ENCODE peak calls at places on chromosomes 7 and 10, in four cellular contexts. One of them, this sample, is unnamed.

GRCh38 chr7:135959655-135960363 is 17.4 kb downstream of the MTPN start:
- DNase-seq in H9: no peak
- DNase-seq in IMR-90: no peak
- DNase-seq in H1: no peak
- DNase-seq in this sample: no peak

GRCh38 chr10:84063440-84063839 is 75.9 kb upstream of the GHITM start:
- DNase-seq in H9: no peak
- DNase-seq in H1: no peak
- DNase-seq in IMR-90: no peak
- DNase-seq in this sample: no peak

GRCh38 chr10:57638411-57638810 is 629.3 kb downstream of the IPMK start:
- DNase-seq in H1: no peak
- DNase-seq in IMR-90: no peak
- DNase-seq in H9: no peak
- DNase-seq in this sample: no peak

GRCh38 chr10:84328303-84329093 is at the start of gene CCSER2:
- DNase-seq in H1: peak; percentile 77
- DNase-seq in H9: peak; percentile 98
- DNase-seq in IMR-90: peak; percentile 97
- DNase-seq in this sample: peak; percentile 94

GRCh38 chr10:5595591-5596590 is 70.5 kb downstream of the ASB13 start:
- DNase-seq in H1: no peak
- DNase-seq in H9: no peak
- DNase-seq in IMR-90: peak; percentile 93
- DNase-seq in this sample: peak; percentile 83

GRCh38 chr7:86653919-86654659 is 10.4 kb downstream of the GRM3 start:
- DNase-seq in H1: no peak
- DNase-seq in IMR-90: no peak
- DNase-seq in H9: peak; percentile 32
- DNase-seq in this sample: no peak

GRCh38 chr10:119677126-119677525 is 25.9 kb downstream of the BAG3 start:
- DNase-seq in H1: no peak
- DNase-seq in IMR-90: no peak
- DNase-seq in H9: no peak
- DNase-seq in this sample: no peak

GRCh38 chr7:77575187-77575586 is 38.1 kb downstream of the PTPN12 start:
- DNase-seq in H1: no peak
- DNase-seq in IMR-90: no peak
- DNase-seq in H9: no peak
- DNase-seq in this sample: no peak

GRCh38 chr7:27906385-27907091 is 166.6 kb downstream of the TAX1BP1 start:
- DNase-seq in IMR-90: no peak
- DNase-seq in H1: no peak
- DNase-seq in H9: no peak
- DNase-seq in this sample: no peak

GRCh38 chr7:153951207-153951725 is 100.9 kb upstream of the DPP6 start:
- DNase-seq in H9: no peak
- DNase-seq in IMR-90: no peak
- DNase-seq in H1: no peak
- DNase-seq in this sample: no peak

GRCh38 chr7:41872951-41873350 is 170.1 kb upstream of the INHBA start:
- DNase-seq in IMR-90: no peak
- DNase-seq in H1: no peak
- DNase-seq in H9: no peak
- DNase-seq in this sample: peak; percentile 18

GRCh38 chr10:65110029-65110428 is 1588.8 kb downstream of the REEP3 start:
- DNase-seq in H1: no peak
- DNase-seq in H9: no peak
- DNase-seq in IMR-90: no peak
- DNase-seq in this sample: no peak

GRCh38 chr10:34491666-34492065 is 323.4 kb downstream of the PARD3 start:
- DNase-seq in IMR-90: no peak
- DNase-seq in H1: no peak
- DNase-seq in H9: no peak
- DNase-seq in this sample: peak; percentile 33

GRCh38 chr10:95618101-95618500 is 38.4 kb downstream of the ALDH18A1 start:
- DNase-seq in H9: no peak
- DNase-seq in H1: no peak
- DNase-seq in IMR-90: no peak
- DNase-seq in this sample: no peak

GRCh38 chr10:84478155-84478554 is 149.8 kb downstream of the CCSER2 start:
- DNase-seq in H9: no peak
- DNase-seq in H1: no peak
- DNase-seq in IMR-90: peak; percentile 33
- DNase-seq in this sample: peak; percentile 26

GRCh38 chr7:99019523-99020412 is 124.1 kb downstream of the SMURF1 start:
- DNase-seq in H1: no peak
- DNase-seq in H9: no peak
- DNase-seq in IMR-90: no peak
- DNase-seq in this sample: no peak

GRCh38 chr7:113460067-113460466 is 341.7 kb upstream of the SMIM30 start:
- DNase-seq in H1: no peak
- DNase-seq in IMR-90: no peak
- DNase-seq in H9: no peak
- DNase-seq in this sample: no peak

GRCh38 chr10:133467286-133467911 is 13.7 kb downstream of the SCART1 start:
- DNase-seq in H1: no peak
- DNase-seq in IMR-90: no peak
- DNase-seq in H9: no peak
- DNase-seq in this sample: no peak

DNA sequence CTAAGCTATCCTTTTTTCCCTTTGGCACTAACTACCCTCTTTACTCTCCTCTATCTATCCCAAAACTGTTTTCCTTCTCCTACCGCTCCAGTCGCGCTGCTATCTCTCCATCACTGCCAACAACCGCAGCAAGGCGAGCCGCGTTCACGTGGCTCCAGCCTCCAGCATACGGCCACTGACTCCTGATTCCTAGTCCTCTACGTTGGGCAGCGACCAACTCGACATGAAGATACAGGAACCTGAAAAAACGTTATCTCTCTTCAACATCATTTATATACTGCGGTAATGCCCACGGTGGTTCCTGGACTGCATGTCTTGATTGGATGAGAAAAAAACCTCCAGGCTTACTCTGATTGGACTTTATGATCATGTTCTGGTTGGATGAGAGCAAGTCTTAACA is 129.5 kb downstream of the ZNF716 start:
- DNase-seq in IMR-90: no peak
- DNase-seq in H1: no peak
- DNase-seq in H9: no peak
- DNase-seq in this sample: no peak
- H3K9me3 ChIP-seq in IMR-90: peaks cover 9% of the 10 kb centered on the region
- H3K9me3 ChIP-seq in H1: peaks cover 20% of the 10 kb centered on the region
- H3K9me3 ChIP-seq in H9: peaks cover 34% of the 10 kb centered on the region
- H3K9me3 ChIP-seq in this sample: peaks cover 7% of the 10 kb centered on the region

DNA sequence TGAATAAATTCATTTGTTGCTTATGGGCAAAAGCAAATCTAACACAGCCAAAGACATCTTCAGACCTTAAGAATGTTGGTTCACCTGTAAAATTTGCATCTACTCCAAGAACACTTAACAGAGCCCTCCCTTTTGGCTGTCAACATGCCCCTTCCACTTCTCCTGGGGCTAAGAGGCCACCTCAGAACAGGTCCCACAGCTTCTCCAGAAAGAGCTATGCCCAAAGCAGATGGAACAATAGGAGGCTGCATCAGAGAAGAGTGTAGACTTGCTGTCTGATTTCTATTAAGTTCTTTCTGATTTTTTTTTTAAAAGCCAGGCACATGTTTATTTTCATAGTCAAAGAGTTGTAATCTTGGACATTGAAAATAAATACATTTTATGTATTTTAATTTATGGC is 26.1 kb upstream of the TRIL start:
- DNase-seq in H9: no peak
- DNase-seq in H1: no peak
- DNase-seq in IMR-90: no peak
- DNase-seq in this sample: no peak
- H3K14ac ChIP-seq in H9: no peak overlapping the region
- H3K14ac ChIP-seq in H1: no peak overlapping the region
- H3K14ac ChIP-seq in IMR-90: peak overlapping the region; percentile 20
- H3K14ac ChIP-seq in this sample: no peak overlapping the region

DNA sequence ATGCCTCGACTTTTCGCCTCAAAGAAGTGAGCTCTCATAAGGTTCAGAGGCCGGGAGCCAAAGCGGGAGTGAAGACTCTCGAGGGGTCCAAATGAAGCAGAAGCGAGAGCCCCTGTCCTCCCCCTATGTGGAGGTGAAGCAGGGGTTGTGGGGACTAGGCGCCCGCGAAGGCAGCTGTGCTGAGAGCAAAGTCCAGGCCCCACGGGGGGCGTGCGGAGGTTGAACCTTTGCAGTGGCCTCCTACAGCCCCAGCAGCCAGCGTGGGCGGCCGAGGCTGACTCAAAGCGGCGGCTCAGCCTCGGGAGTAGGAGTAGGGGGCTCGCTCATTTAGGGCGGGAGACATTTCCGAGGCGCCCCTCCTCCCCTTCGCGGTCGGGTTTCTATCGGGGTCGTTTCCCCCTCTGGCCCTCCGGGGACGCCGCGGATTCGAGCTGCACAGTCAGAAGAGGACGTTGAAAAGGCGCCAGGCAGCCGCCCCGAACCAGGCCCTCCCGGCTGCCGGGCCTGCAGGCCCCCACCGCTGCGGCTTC is 548 bp upstream of the ADD3 start:
- DNase-seq in H9: no peak
- DNase-seq in IMR-90: peak; percentile 21
- DNase-seq in H1: no peak
- DNase-seq in this sample: no peak
- H2BK120ac ChIP-seq in H9: no peak overlapping the region
- H2BK120ac ChIP-seq in IMR-90: peak overlapping the region; percentile 77
- H2BK120ac ChIP-seq in H1: no peak overlapping the region
- H2BK120ac ChIP-seq in this sample: peak overlapping the region; percentile 94

GRCh38 chr10:100377830-100378229 is 30.8 kb downstream of the SCD start:
- DNase-seq in IMR-90: no peak
- DNase-seq in H1: no peak
- DNase-seq in H9: no peak
- DNase-seq in this sample: no peak

GRCh38 chr10:100382553-100382952 is 35.5 kb downstream of the SCD start:
- DNase-seq in H1: no peak
- DNase-seq in IMR-90: no peak
- DNase-seq in H9: no peak
- DNase-seq in this sample: no peak

GRCh38 chr10:100380400-100380799 is 33.4 kb downstream of the SCD start:
- DNase-seq in H1: no peak
- DNase-seq in H9: no peak
- DNase-seq in IMR-90: no peak
- DNase-seq in this sample: no peak
- H3K9me3 ChIP-seq in H1: no peaks in the 10 kb centered on the region
- H3K9me3 ChIP-seq in H9: no peaks in the 10 kb centered on the region
- H3K9me3 ChIP-seq in IMR-90: no peaks in the 10 kb centered on the region
- H3K9me3 ChIP-seq in this sample: no peaks in the 10 kb centered on the region

GRCh38 chr10:74380780-74381179 is 229.8 kb downstream of the ADK start:
- DNase-seq in H1: no peak
- DNase-seq in IMR-90: no peak
- DNase-seq in H9: no peak
- DNase-seq in this sample: no peak

GRCh38 chr10:74381291-74381885 is 230.4 kb downstream of the ADK start:
- DNase-seq in H1: no peak
- DNase-seq in IMR-90: no peak
- DNase-seq in H9: no peak
- DNase-seq in this sample: no peak

GRCh38 chr10:74382643-74383042 is 231.6 kb downstream of the ADK start:
- DNase-seq in H9: no peak
- DNase-seq in IMR-90: no peak
- DNase-seq in H1: no peak
- DNase-seq in this sample: no peak

GRCh38 chr10:74384615-74385213 is 233.7 kb downstream of the ADK start:
- DNase-seq in H1: no peak
- DNase-seq in H9: no peak
- DNase-seq in IMR-90: no peak
- DNase-seq in this sample: no peak

GRCh38 chr10:74383617-74384016 is 232.6 kb downstream of the ADK start:
- DNase-seq in IMR-90: no peak
- DNase-seq in H9: no peak
- DNase-seq in H1: no peak
- DNase-seq in this sample: no peak
- H3K14ac ChIP-seq in IMR-90: no peak overlapping the region
- H3K14ac ChIP-seq in H9: no peak overlapping the region
- H3K14ac ChIP-seq in H1: no peak overlapping the region
- H3K14ac ChIP-seq in this sample: no peak overlapping the region

GRCh38 chr10:123537188-123537961 is 128.8 kb upstream of the GPR26 start:
- DNase-seq in H1: no peak
- DNase-seq in IMR-90: no peak
- DNase-seq in H9: no peak
- DNase-seq in this sample: no peak
- H2BK120ac ChIP-seq in H1: peak overlapping the region; percentile 65
- H2BK120ac ChIP-seq in IMR-90: no peak overlapping the region
- H2BK120ac ChIP-seq in H9: no peak overlapping the region
- H2BK120ac ChIP-seq in this sample: no peak overlapping the region